ENCODE peak calls at places on chromosome 9, in five cellular contexts. One of them, this sample, is unnamed.

GRCh38 chr9:71589612-71590011 is 178.7 kb downstream of the CEMIP2 start:
- DNase-seq in IMR-90: no peak
- DNase-seq in mesenchymal stem cell: no peak
- DNase-seq in H9: no peak
- DNase-seq in neuronal stem cell: no peak
- DNase-seq in this sample: no peak

GRCh38 chr9:110835404-110835803 is 166.8 kb downstream of the MUSK start:
- DNase-seq in IMR-90: peak; percentile 91
- DNase-seq in mesenchymal stem cell: peak; percentile 54
- DNase-seq in H9: no peak
- DNase-seq in neuronal stem cell: no peak
- DNase-seq in this sample: no peak

GRCh38 chr9:109640232-109641078 is 139.5 kb upstream of the PALM2AKAP2 start:
- DNase-seq in IMR-90: peak; percentile 22
- DNase-seq in mesenchymal stem cell: peak; percentile 16
- DNase-seq in H9: peak; percentile 62
- DNase-seq in neuronal stem cell: peak; percentile 74
- DNase-seq in this sample: no peak

GRCh38 chr9:135613946-135614805 is 25.2 kb downstream of the GLT6D1 start:
- DNase-seq in IMR-90: no peak
- DNase-seq in mesenchymal stem cell: no peak
- DNase-seq in H9: peak; percentile 24
- DNase-seq in neuronal stem cell: no peak
- DNase-seq in this sample: no peak

GRCh38 chr9:92592946-92593860 is 57.4 kb upstream of the ECM2 start:
- DNase-seq in IMR-90: peak; percentile 25
- DNase-seq in mesenchymal stem cell: no peak
- DNase-seq in H9: no peak
- DNase-seq in neuronal stem cell: no peak
- DNase-seq in this sample: no peak

GRCh38 chr9:130295945-130296782 is 30.6 kb downstream of the HMCN2 start:
- DNase-seq in IMR-90: no peak
- DNase-seq in mesenchymal stem cell: no peak
- DNase-seq in H9: no peak
- DNase-seq in neuronal stem cell: no peak
- DNase-seq in this sample: no peak

GRCh38 chr9:114098021-114098659 is 952 bp downstream of the KIF12 start:
- DNase-seq in IMR-90: no peak
- DNase-seq in mesenchymal stem cell: no peak
- DNase-seq in H9: peak; percentile 77
- DNase-seq in neuronal stem cell: peak; percentile 42
- DNase-seq in this sample: no peak

GRCh38 chr9:137665226-137665625 is 46.4 kb downstream of the EHMT1 start:
- DNase-seq in IMR-90: no peak
- DNase-seq in mesenchymal stem cell: no peak
- DNase-seq in H9: no peak
- DNase-seq in neuronal stem cell: no peak
- DNase-seq in this sample: no peak

DNA sequence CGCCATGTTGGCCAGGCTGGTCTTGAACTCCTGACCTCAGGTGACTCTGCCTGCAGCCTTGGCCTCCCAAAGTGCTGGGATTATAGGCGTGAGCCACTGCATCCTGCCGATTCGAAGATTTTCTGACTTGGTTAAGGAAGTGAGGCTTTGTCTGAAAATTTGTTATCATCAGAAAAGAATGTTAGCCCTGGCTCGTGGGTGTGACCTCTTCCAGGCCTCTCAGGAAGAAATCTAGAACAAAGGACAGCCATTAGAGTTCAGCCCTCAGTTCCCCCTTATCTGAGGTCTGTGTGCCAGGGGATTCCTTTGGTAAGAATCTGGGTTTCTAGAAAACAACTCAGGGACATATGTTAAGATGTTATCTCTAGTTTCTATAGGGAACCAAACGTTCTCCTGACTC is 6.2 kb downstream of the OR2S2 start:
- DNase-seq in IMR-90: peak; percentile 54
- DNase-seq in mesenchymal stem cell: no peak
- DNase-seq in H9: no peak
- DNase-seq in neuronal stem cell: no peak
- DNase-seq in this sample: peak; percentile 14
- H3K14ac ChIP-seq in IMR-90: peak overlapping the region; percentile 48
- H3K14ac ChIP-seq in mesenchymal stem cell: no peak overlapping the region
- H3K14ac ChIP-seq in H9: no peak overlapping the region
- H3K14ac ChIP-seq in neuronal stem cell: no peak overlapping the region
- H3K14ac ChIP-seq in this sample: no peak overlapping the region

GRCh38 chr9:123326662-123327093 is 29.3 kb upstream of the CRB2 start:
- DNase-seq in IMR-90: no peak
- DNase-seq in mesenchymal stem cell: no peak
- DNase-seq in H9: peak; percentile 59
- DNase-seq in neuronal stem cell: no peak
- DNase-seq in this sample: no peak
- H3K14ac ChIP-seq in IMR-90: no peak overlapping the region
- H3K14ac ChIP-seq in mesenchymal stem cell: no peak overlapping the region
- H3K14ac ChIP-seq in H9: peak overlapping the region; percentile 25
- H3K14ac ChIP-seq in neuronal stem cell: no peak overlapping the region
- H3K14ac ChIP-seq in this sample: no peak overlapping the region

GRCh38 chr9:83062653-83063527 is at the start of gene RASEF:
- DNase-seq in IMR-90: no peak
- DNase-seq in mesenchymal stem cell: peak; percentile 53
- DNase-seq in H9: peak; percentile 84
- DNase-seq in neuronal stem cell: peak; percentile 41
- DNase-seq in this sample: peak; percentile 46
- H3K14ac ChIP-seq in IMR-90: no peak within 1 kb of the TSS
- H3K14ac ChIP-seq in mesenchymal stem cell: peak within 1 kb of the TSS; percentile 35
- H3K14ac ChIP-seq in H9: peak within 1 kb of the TSS; percentile 81
- H3K14ac ChIP-seq in neuronal stem cell: no peak within 1 kb of the TSS
- H3K14ac ChIP-seq in this sample: no peak within 1 kb of the TSS

DNA sequence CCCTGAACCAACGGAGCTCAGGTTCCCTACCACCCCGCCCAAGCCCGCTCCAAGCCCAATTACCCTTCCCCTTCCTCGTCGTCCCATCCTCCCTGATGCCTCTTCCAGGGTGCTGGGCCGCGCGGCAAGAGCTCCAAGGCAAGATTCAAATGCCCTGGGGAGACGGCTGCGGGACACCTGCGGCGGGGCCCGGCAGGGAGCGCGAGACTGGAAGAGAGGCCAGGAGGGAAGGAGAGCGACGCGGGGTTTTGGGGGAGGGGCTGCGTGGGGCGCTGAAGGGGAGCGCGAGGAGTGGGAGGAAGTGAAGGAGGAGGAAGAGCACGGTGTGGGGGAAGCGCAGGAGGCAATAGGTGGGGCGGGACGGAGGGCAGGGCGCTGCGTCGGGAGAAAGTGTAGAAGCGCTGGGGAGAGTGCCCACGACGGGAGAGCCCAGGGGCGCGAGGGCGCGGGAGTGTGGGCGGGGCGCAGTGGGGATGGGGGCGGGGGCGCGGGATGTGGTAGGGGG is 975 bp upstream of the NXNL2 start:
- DNase-seq in IMR-90: peak; percentile 57
- DNase-seq in mesenchymal stem cell: peak; percentile 74
- DNase-seq in H9: peak; percentile 68
- DNase-seq in neuronal stem cell: peak; percentile 12
- DNase-seq in this sample: peak; percentile 78
- H3K14ac ChIP-seq in IMR-90: peak overlapping the region; percentile 69
- H3K14ac ChIP-seq in mesenchymal stem cell: peak overlapping the region; percentile 95
- H3K14ac ChIP-seq in H9: peak overlapping the region; percentile 52
- H3K14ac ChIP-seq in neuronal stem cell: no peak overlapping the region
- H3K14ac ChIP-seq in this sample: no peak overlapping the region

GRCh38 chr9:34371886-34372597 is 4.7 kb downstream of the MYORG start:
- DNase-seq in IMR-90: no peak
- DNase-seq in mesenchymal stem cell: no peak
- DNase-seq in H9: no peak
- DNase-seq in neuronal stem cell: no peak
- DNase-seq in this sample: no peak
- H3K14ac ChIP-seq in IMR-90: no peak overlapping the region
- H3K14ac ChIP-seq in mesenchymal stem cell: no peak overlapping the region
- H3K14ac ChIP-seq in H9: no peak overlapping the region
- H3K14ac ChIP-seq in neuronal stem cell: peak overlapping the region; percentile 47
- H3K14ac ChIP-seq in this sample: no peak overlapping the region

DNA sequence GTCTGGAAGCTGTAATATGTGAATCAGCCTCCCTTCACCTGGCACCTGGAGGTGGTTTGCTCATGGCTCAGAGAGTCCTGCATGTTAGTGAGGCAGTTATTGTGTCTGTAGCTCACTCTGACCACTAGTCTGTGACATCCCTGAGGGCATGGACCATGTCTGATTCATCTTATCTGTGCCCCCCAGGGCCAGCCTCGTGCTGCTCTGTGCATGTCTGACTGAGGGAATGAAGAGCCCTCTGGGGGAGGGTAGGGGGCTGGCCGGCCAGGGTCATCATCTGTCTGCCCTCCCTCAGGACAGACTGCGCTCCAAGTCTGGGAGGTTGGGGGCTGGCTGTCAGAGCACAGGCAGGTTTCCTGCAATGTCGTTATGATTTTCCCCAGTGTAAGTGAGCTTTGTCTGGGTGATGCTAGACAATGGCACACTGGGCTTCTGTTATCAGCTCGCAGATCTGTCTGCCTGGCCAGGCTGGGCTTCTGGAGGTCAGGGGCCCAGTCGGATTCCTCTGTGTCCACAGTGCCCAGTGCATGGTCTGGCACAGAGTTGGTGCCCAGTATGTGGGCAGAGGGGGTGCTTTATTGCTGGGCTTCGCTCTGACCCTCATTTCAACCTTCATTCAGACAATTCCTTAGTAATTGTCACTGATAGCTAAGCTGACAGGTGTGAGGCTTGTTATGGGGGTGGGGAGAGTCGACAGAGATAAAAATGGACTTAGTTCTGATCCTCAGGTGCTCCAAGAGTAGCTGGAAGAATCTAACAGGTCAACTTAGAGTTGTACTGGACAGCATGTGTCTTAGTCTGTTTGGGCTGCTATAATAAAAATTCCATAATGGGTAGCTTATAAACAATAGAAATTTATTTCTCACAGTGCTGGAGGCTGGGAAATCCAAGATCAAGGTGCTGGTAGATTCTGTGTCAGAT is 85.7 kb upstream of the SHB start:
- DNase-seq in IMR-90: no peak
- DNase-seq in mesenchymal stem cell: no peak
- DNase-seq in H9: no peak
- DNase-seq in neuronal stem cell: no peak
- DNase-seq in this sample: no peak
- H3K14ac ChIP-seq in IMR-90: no peak overlapping the region
- H3K14ac ChIP-seq in mesenchymal stem cell: no peak overlapping the region
- H3K14ac ChIP-seq in H9: no peak overlapping the region
- H3K14ac ChIP-seq in neuronal stem cell: no peak overlapping the region
- H3K14ac ChIP-seq in this sample: no peak overlapping the region

GRCh38 chr9:134407123-134407779 is 81.0 kb downstream of the RXRA start:
- DNase-seq in IMR-90: peak; percentile 90
- DNase-seq in mesenchymal stem cell: peak; percentile 94
- DNase-seq in H9: peak; percentile 77
- DNase-seq in neuronal stem cell: peak; percentile 37
- DNase-seq in this sample: no peak
- H3K14ac ChIP-seq in IMR-90: peak overlapping the region; percentile 80
- H3K14ac ChIP-seq in mesenchymal stem cell: peak overlapping the region; percentile 78
- H3K14ac ChIP-seq in H9: peak overlapping the region; percentile 36
- H3K14ac ChIP-seq in neuronal stem cell: peak overlapping the region; percentile 97
- H3K14ac ChIP-seq in this sample: no peak overlapping the region

This sample was measured in H1.